ENCODE peak calls at places on chromosomes 12 and 14, in four cellular contexts. R, X, M and L are unnamed samples.

GRCh38 chr14:82689948-82690347 is 1156.3 kb upstream of the SEL1L start:
- DNase-seq in M (no peak), R (no peak), X (no peak), L (no peak)

GRCh38 chr14:24677956-24678355 is 44.0 kb upstream of the GZMB start:
- DNase-seq in M (no peak), X (no peak), R (no peak), L (no peak)

GRCh38 chr14:49189381-49189780 is 396.8 kb downstream of the RPS29 start:
- DNase-seq in R (no peak), X (no peak), M (no peak), L (no peak)

GRCh38 chr12:49347307-49348237 is 884 bp downstream of the DNAJC22 start:
- DNase-seq in X (peak), M (peak), R (peak), L (peak)

GRCh38 chr12:86256169-86256568 is at the start of gene MGAT4C:
- DNase-seq in M (no peak), R (no peak), X (no peak), L (no peak)

GRCh38 chr12:92488735-92489134 is 214.1 kb upstream of the PLEKHG7 start:
- DNase-seq in M (no peak), X (no peak), R (no peak), L (no peak)

GRCh38 chr12:56932867-56933266 is 1.3 kb downstream of the SDR9C7 start:
- DNase-seq in M (no peak), X (no peak), R (no peak), L (peak)

GRCh38 chr12:57896139-57896436 is 45.3 kb upstream of the ATP23 start:
- DNase-seq in M (peak), R (no peak), X (no peak), L (no peak)

GRCh38 chr12:106142591-106143261 is 4.0 kb upstream of the NUAK1 start:
- DNase-seq in R (no peak), X (no peak), M (no peak), L (no peak)

GRCh38 chr14:55000381-55000780 is 26.5 kb downstream of the WDHD1 start:
- DNase-seq in M (no peak), R (no peak), X (no peak), L (no peak)

GRCh38 chr12:93591137-93591868 is 18.8 kb downstream of the SOCS2 start:
- DNase-seq in M (peak), X (peak), R (peak), L (peak)

GRCh38 chr12:52217223-52217622 is 15.8 kb upstream of the KRT7 start:
- DNase-seq in X (no peak), R (peak), M (peak), L (peak)